ENCODE peak calls at places on chromosomes 5 and 9, in seven cellular contexts. C is activated T-cell treated with anti-CD3 and anti-CD28 coated beads for 1 hour; X is stimulated activated CD4-positive, alpha-beta T cell treated with anti-CD3 and anti-CD28 coated beads, Interleukin-1b, Interleukin-23, amount 100 ng/mL, for 24 hours; D is GDM1; S is kidney epithelial cell; I is NCI-H748 treated with DMSO at 0.1 percent for 48 hours; N is COR-L47. V is an unnamed sample.

GRCh38 chr5:39519566-39520231 is 94.9 kb upstream of the DAB2 start:
- DNase-seq in D (no peak), X (no peak), C (no peak), N (no peak), S (no peak), I (no peak), V (no peak)

GRCh38 chr9:34375901-34376595 is 650 bp downstream of the MYORG start:
- DNase-seq in C (peak; percentile 29), S (no peak), X (no peak), I (peak; percentile 17), D (peak; percentile 39), N (peak; percentile 23), V (no peak)

GRCh38 chr5:107121793-107122519 is 548.8 kb downstream of the EFNA5 start:
- DNase-seq in D (no peak), X (no peak), C (no peak), I (no peak), N (no peak), S (no peak), V (no peak)

GRCh38 chr9:113675475-113675941 is 200.6 kb upstream of the ZNF618 start:
- DNase-seq in D (peak; percentile 40), I (no peak), X (no peak), N (no peak), C (no peak), S (peak; percentile 73), V (no peak)

GRCh38 chr9:131839281-131840084 is 99.6 kb upstream of the RAPGEF1 start:
- DNase-seq in I (no peak), D (no peak), S (peak; percentile 7), N (no peak), X (peak; percentile 7), C (peak; percentile 6), V (no peak)

GRCh38 chr5:125196479-125197183 is 450.2 kb upstream of the ZNF608 start:
- DNase-seq in I (peak; percentile 77), D (no peak), N (peak; percentile 60), X (no peak), S (no peak), C (no peak), V (no peak)

GRCh38 chr9:130857864-130858730 is 23.0 kb downstream of the ABL1 start:
- DNase-seq in N (no peak), C (no peak), S (peak; percentile 83), D (no peak), X (no peak), I (no peak), V (no peak)

GRCh38 chr9:105316703-105317102 is 72.3 kb downstream of the SLC44A1 start:
- DNase-seq in D (no peak), N (no peak), C (no peak), X (no peak), S (no peak), I (no peak), V (no peak)

GRCh38 chr5:151470440-151470839 is 23.0 kb downstream of the SLC36A1 start:
- DNase-seq in S (no peak), I (peak; percentile 49), C (no peak), X (no peak), N (peak; percentile 9), D (no peak), V (no peak)

GRCh38 chr9:89640391-89640790 is 35.6 kb downstream of the GADD45G start:
- DNase-seq in S (no peak), C (no peak), D (no peak), N (no peak), X (no peak), I (no peak), V (no peak)

GRCh38 chr9:100720922-100721321 is 143.0 kb downstream of the CAVIN4 start:
- DNase-seq in N (no peak), X (no peak), S (no peak), I (no peak), D (no peak), C (no peak), V (no peak)

GRCh38 chr9:107750741-107751521 is 261.4 kb upstream of the KLF4 start:
- DNase-seq in D (no peak), S (peak; percentile 84), X (no peak), N (no peak), C (no peak), I (no peak), V (no peak)

GRCh38 chr5:97914483-97914882 is 731.4 kb upstream of the RIOK2 start:
- DNase-seq in C (no peak), X (no peak), N (no peak), S (no peak), I (no peak), D (no peak), V (no peak)

GRCh38 chr9:131382850-131383729 is 10.8 kb upstream of the PRRC2B start:
- DNase-seq in S (peak; percentile 76), X (no peak), I (no peak), N (peak; percentile 77), D (no peak), C (no peak), V (no peak)